ENCODE peak calls at places on chromosomes 6 and 20, in five cellular contexts. R is adrenal gland, X is BJ, K is Caco-2, M is PC-9. W is an unnamed sample.

GRCh38 chr6:63440057-63440456 is 120.3 kb upstream of the LGSN start:
- DNase-seq in R (no peak), X (no peak), K (peak; percentile 67), M (no peak), W (no peak)

GRCh38 chr20:21693322-21693721 is 12.1 kb upstream of the PAX1 start:
- DNase-seq in R (no peak), X (no peak), K (no peak), M (no peak), W (no peak)

GRCh38 chr6:166486536-166486880 is 100.0 kb downstream of the RAMACL start:
- DNase-seq in R (no peak), X (no peak), K (no peak), M (no peak), W (no peak)

GRCh38 chr6:1609662-1610496 is at the start of gene FOXC1:
- DNase-seq in R (peak; percentile 87), X (peak; percentile 80), K (peak; percentile 92), M (peak; percentile 96), W (peak; percentile 57)

GRCh38 chr6:329888-330691 is 37.8 kb downstream of the DUSP22 start:
- DNase-seq in R (no peak), X (no peak), K (no peak), M (no peak), W (no peak)

GRCh38 chr6:113328886-113329381 is 528.2 kb upstream of the MARCKS start:
- DNase-seq in R (no peak), X (no peak), K (no peak), M (no peak), W (no peak)

GRCh38 chr20:41145821-41146620 is 8.7 kb downstream of the PLCG1 start:
- DNase-seq in R (no peak), X (no peak), K (no peak), M (no peak), W (no peak)

GRCh38 chr20:9439806-9440205 is 74.6 kb upstream of the LAMP5 start:
- DNase-seq in R (no peak), X (no peak), K (no peak), M (no peak), W (no peak)

GRCh38 chr20:45358282-45359068 is 4.5 kb upstream of the SYS1 start:
- DNase-seq in R (peak; percentile 93), X (peak; percentile 72), K (no peak), M (no peak), W (no peak)

GRCh38 chr20:38585404-38586180 is 4.6 kb downstream of the ADIG start:
- DNase-seq in R (no peak), X (no peak), K (no peak), M (no peak), W (no peak)
- H3K4me3 ChIP-seq in R (no peak overlapping the region), X (no peak overlapping the region), K (no peak overlapping the region), M (no peak overlapping the region), W (no peak overlapping the region)

GRCh38 chr20:60211618-60212463 is 253.6 kb downstream of the CDH26 start:
- DNase-seq in R (no peak), X (no peak), K (no peak), M (no peak), W (no peak)

GRCh38 chr20:60213126-60213893 is 255.1 kb downstream of the CDH26 start:
- DNase-seq in R (no peak), X (no peak), K (no peak), M (no peak), W (no peak)

GRCh38 chr20:60212695-60213094 is 254.5 kb downstream of the CDH26 start:
- DNase-seq in R (no peak), X (no peak), K (no peak), M (no peak), W (no peak)

GRCh38 chr20:60209048-60209447 is 250.8 kb downstream of the CDH26 start:
- DNase-seq in R (no peak), X (no peak), K (no peak), M (no peak), W (no peak)

DNA sequence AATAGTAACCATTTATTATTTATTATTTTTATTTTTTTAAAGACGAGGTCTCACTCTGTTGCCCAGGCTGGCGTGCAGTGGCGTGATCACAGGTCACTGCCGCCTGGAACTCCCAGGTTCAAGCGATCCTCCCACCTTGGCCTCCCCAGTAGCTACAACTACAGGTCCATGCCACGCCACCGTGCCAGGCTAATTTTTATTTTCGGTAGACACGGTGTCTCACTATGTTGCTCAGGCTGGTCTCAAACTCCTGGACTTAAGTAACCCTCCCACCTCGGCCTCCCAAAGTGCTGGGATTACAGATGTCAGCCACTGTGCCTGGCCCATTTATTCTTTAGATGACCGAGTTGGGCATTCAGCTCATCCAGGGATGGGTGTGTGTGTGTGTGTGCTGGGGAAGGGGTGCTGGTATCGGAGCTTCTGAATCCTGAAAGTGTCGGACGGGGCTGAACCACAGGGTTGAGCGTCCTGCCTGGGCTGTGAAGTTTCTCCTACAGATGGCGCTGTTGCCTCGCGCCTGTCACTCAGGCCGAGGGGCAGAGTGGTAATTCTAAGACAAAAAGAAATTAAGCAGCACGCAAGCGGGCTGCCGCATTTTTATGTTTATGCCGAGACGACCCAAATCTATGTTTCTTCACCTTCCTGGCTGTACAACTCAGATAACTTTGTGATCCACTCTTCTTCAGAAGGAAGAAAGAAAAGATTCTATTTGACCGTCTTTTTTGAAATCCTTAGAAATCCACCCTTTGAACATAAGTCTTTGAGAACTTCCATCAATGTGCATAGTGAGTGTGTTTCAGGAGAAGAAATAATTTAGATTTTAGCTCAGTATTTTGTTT is 252.8 kb downstream of the CDH26 start:
- DNase-seq in R (peak; percentile 74), X (no peak), K (peak; percentile 77), M (peak; percentile 54), W (peak; percentile 4)
- TF ChIP-seq CTCF in R (peak; percentile 89), X (peak; percentile 94), K (peak; percentile 99), M (peak; percentile 94), W (peak; percentile 95)

GRCh38 chr6:44558315-44559227 is 171.1 kb downstream of the CDC5L start:
- DNase-seq in R (no peak), X (no peak), K (no peak), M (no peak), W (no peak)

GRCh38 chr6:44559486-44560270 is 172.2 kb downstream of the CDC5L start:
- DNase-seq in R (no peak), X (no peak), K (no peak), M (no peak), W (no peak)

GRCh38 chr6:44561832-44562496 is 174.5 kb downstream of the CDC5L start:
- DNase-seq in R (no peak), X (no peak), K (no peak), M (no peak), W (no peak)

GRCh38 chr6:44561062-44561591 is 173.6 kb downstream of the CDC5L start:
- DNase-seq in R (no peak), X (no peak), K (no peak), M (no peak), W (no peak)

DNA sequence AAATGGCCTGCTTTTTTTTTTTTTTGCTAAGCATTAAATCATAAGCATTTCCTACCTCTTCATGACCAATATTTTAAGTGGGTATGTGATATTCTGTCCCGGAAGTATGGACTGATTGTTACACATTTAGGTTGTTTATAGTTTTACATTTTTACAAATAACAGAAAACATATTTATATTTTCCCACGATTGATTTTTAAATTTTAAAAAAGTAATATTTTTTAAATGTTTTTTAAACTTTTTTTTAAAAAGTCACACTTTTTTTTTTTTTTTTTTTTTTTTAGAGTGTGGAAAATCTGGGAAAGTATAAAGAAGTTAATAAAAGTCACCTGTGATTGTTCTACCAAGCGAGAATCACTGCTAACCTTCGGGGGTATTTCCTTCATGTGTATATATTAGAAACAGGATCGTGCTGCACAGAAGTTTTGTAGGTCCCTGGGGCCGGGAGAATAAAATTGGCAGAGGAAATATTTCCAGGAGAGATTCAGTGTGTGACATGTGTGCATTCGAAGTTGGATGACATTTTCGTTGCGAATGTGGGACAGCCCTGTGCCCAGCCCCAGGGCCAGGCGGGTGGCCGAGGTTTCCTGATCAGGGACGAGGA is 173.1 kb downstream of the CDC5L start:
- DNase-seq in R (no peak), X (no peak), K (no peak), M (no peak), W (no peak)
- H3K4me3 ChIP-seq in R (no peak overlapping the region), X (no peak overlapping the region), K (no peak overlapping the region), M (no peak overlapping the region), W (no peak overlapping the region)

DNA sequence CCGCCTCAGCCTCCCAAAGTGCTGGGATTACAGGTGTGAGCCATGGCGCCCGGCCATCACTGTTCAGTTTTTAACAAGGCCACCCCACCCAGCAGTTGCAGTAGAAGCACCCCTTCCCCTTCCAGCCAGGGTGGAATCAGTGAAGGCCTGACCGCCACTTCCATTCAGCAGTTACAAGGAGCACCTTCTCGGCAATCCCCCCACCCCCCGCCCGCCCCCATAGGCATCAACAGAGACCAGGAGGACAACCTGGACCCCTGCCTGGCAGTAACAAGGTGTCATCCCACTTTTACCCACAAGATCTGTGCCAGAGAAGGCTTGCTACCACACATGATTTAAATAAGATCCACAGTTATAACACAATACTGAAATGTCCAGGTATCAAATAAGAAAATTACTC is 23.1 kb downstream of the NCR2 start:
- DNase-seq in R (no peak), X (no peak), K (no peak), M (no peak), W (no peak)
- TF ChIP-seq CTCF in R (no peak), X (no peak), K (no peak), M (no peak), W (no peak)

DNA sequence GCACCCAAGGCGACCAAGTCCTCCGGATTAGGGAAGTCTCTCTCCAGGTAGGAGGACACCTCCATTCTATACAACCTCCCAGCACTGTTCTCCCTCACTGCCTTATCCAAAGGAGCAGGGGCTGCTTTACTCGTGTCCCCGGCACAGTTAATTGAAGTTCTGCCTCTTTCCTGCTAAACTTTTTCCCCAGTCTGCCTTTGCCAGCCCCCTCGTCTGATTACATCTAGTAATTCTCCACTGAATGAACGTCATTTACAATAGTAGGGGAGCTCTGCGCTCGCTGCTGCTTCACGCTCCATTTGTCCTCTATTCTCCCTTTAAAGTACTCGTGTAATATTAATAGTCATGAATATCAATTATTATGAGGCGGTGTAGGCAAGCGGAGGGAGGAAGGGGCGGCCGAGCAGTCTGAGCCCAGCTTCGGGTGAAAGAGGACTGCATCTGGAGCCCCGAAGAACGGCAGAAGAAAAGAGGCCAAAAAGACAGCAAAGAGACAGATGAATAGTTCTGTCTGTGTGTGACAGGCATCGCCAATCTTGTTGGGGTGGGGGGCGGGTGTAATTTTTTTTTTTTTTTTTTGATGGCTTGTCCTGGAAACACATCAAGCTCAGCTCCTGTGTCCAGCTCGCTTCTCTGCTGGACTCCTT is 2.9 kb downstream of the TFAP2B start:
- DNase-seq in R (no peak), X (no peak), K (no peak), M (no peak), W (no peak)
- H3K4me3 ChIP-seq in R (no peak overlapping the region), X (no peak overlapping the region), K (no peak overlapping the region), M (no peak overlapping the region), W (no peak overlapping the region)

W was measured in AG04449.